ENCODE peak calls at places on chromosomes 4 and X, in eight cellular contexts. H is dorsolateral prefrontal cortex, N is cardiac muscle cell, G is HCT116, A is right atrium auricular region, J is neural progenitor cell, R is hepatocyte, Q is lower leg skin. P is an unnamed sample.

GRCh38 chr4:2936773-2937145 is 26.4 kb downstream of the NOP14 start:
- DNase-seq in H (peak), N (no peak), G (no peak), A (no peak), J (no peak), R (peak), Q (no peak), P (no peak)

GRCh38 chrX:107571296-107571998 is 56.9 kb upstream of the PRPS1 start:
- DNase-seq in H (peak), N (no peak), G (peak), A (no peak), J (no peak), R (peak), Q (no peak), P (no peak)

GRCh38 chrX:124194903-124195302 is 137.6 kb upstream of the TEX13D start:
- DNase-seq in H (no peak), N (no peak), G (no peak), A (no peak), J (no peak), R (no peak), Q (no peak), P (no peak)

GRCh38 chr4:176339936-176340761 is 20.4 kb downstream of the SPCS3 start:
- DNase-seq in H (no peak), N (no peak), G (no peak), A (no peak), J (no peak), R (no peak), Q (no peak), P (no peak)

GRCh38 chr4:7581477-7581876 is 146.7 kb upstream of the PSAPL1 start:
- DNase-seq in H (no peak), N (peak), G (no peak), A (no peak), J (peak), R (peak), Q (no peak), P (no peak)

GRCh38 chr4:62709618-62710252 is 1509.6 kb downstream of the ADGRL3 start:
- DNase-seq in H (no peak), N (peak), G (no peak), A (no peak), J (peak), R (peak), Q (no peak), P (no peak)

GRCh38 chr4:8331567-8331955 is 62.0 kb downstream of the HTRA3 start:
- DNase-seq in H (peak), N (no peak), G (no peak), A (no peak), J (no peak), R (no peak), Q (no peak), P (no peak)

GRCh38 chr4:118352843-118353373 is at the start of gene PRSS12:
- DNase-seq in H (no peak), N (peak), G (peak), A (no peak), J (peak), R (peak), Q (peak), P (peak)

GRCh38 chrX:149881081-149881711 is at the start of gene MAGEA8:
- DNase-seq in H (no peak), N (no peak), G (no peak), A (no peak), J (peak), R (no peak), Q (no peak), P (no peak)

GRCh38 chr4:120691536-120691935 is 231.0 kb downstream of the PRDM5 start:
- DNase-seq in H (no peak), N (no peak), G (no peak), A (no peak), J (no peak), R (no peak), Q (no peak), P (no peak)

GRCh38 chr4:174358823-174359222 is 75.1 kb downstream of the CEP44 start:
- DNase-seq in H (no peak), N (no peak), G (peak), A (no peak), J (no peak), R (no peak), Q (no peak), P (no peak)

GRCh38 chr4:10582059-10582686 is 102.4 kb downstream of the CLNK start:
- DNase-seq in H (peak), N (peak), G (peak), A (peak), J (peak), R (peak), Q (peak), P (no peak)

GRCh38 chrX:137428777-137429564 is 137.0 kb upstream of the ZIC3 start:
- DNase-seq in H (no peak), N (peak), G (no peak), A (no peak), J (peak), R (no peak), Q (no peak), P (no peak)

GRCh38 chrX:20530319-20530979 is 263.7 kb upstream of the RPS6KA3 start:
- DNase-seq in H (peak), N (peak), G (peak), A (peak), J (peak), R (peak), Q (peak), P (no peak)

GRCh38 chr4:57943672-57944071 is 833.5 kb upstream of the IGFBP7 start:
- DNase-seq in H (no peak), N (no peak), G (no peak), A (no peak), J (no peak), R (no peak), Q (no peak), P (no peak)

GRCh38 chrX:149185087-149185486 is 320.0 kb downstream of the IDS start:
- DNase-seq in H (no peak), N (no peak), G (no peak), A (no peak), J (no peak), R (no peak), Q (no peak), P (no peak)

GRCh38 chr4:67122029-67122428 is 423.3 kb downstream of the CENPC start:
- DNase-seq in H (no peak), N (peak), G (no peak), A (no peak), J (peak), R (peak), Q (no peak), P (no peak)

GRCh38 chrX:153732406-153732805 is 7.8 kb downstream of the ABCD1 start:
- DNase-seq in H (no peak), N (no peak), G (no peak), A (no peak), J (no peak), R (no peak), Q (no peak), P (peak)

GRCh38 chr4:147201016-147201415 is 255.4 kb upstream of the TTC29 start:
- DNase-seq in H (no peak), N (no peak), G (no peak), A (no peak), J (no peak), R (no peak), Q (no peak), P (no peak)

GRCh38 chr4:101252721-101253120 is 94.6 kb downstream of the PPP3CA start:
- DNase-seq in H (no peak), N (peak), G (no peak), A (no peak), J (no peak), R (no peak), Q (no peak), P (no peak)

GRCh38 chr4:54063737-54064316 is 578 bp downstream of the CHIC2 start:
- DNase-seq in H (no peak), N (peak), G (no peak), A (no peak), J (peak), R (peak), Q (peak), P (peak)

GRCh38 chr4:57154191-57154590 is 44.0 kb upstream of the IGFBP7 start:
- DNase-seq in H (no peak), N (no peak), G (no peak), A (no peak), J (peak), R (no peak), Q (no peak), P (no peak)

GRCh38 chr4:125140966-125141495 is 173.7 kb upstream of the FAT4 start:
- DNase-seq in H (no peak), N (no peak), G (no peak), A (no peak), J (no peak), R (no peak), Q (no peak), P (no peak)

GRCh38 chr4:14130551-14130950 is 503.0 kb upstream of the BOD1L1 start:
- DNase-seq in H (no peak), N (no peak), G (no peak), A (no peak), J (no peak), R (no peak), Q (no peak), P (no peak)

GRCh38 chrX:68462653-68463052 is 29.4 kb upstream of the OPHN1 start:
- DNase-seq in H (no peak), N (peak), G (peak), A (no peak), J (peak), R (peak), Q (no peak), P (no peak)

GRCh38 chrX:39899876-39900787 is 197.6 kb downstream of the BCOR start:
- DNase-seq in H (no peak), N (no peak), G (no peak), A (no peak), J (no peak), R (no peak), Q (no peak), P (no peak)

GRCh38 chrX:47226071-47226470 is 6.7 kb upstream of the USP11 start:
- DNase-seq in H (no peak), N (no peak), G (no peak), A (no peak), J (no peak), R (no peak), Q (no peak), P (no peak)

DNA sequence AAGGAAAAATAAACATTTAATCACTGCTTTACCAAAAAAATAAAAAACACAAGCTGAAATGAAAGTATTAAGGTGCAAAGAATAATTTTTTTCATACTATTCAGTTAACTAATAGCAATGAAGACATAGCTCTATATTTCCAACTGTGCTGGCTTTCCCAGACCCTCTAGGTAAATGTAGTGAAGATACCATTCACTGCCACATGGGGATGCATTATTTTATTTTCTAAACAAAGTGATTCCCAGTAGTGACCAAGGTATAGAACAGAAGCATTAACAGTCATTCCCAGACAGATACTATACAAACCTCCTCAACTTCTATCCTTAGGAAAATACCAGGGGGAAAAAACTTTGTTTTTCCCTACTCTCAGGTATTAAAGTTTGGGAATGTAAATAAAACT is 39.4 kb downstream of the ANTXR2 start:
- DNase-seq in H (no peak), N (no peak), G (no peak), A (no peak), J (no peak), R (no peak), Q (no peak), P (no peak)
- TF ChIP-seq CTCF in H (no peak), N (peak), G (peak), A (no peak), J (peak), R (no peak), Q (no peak), P (no peak)

DNA sequence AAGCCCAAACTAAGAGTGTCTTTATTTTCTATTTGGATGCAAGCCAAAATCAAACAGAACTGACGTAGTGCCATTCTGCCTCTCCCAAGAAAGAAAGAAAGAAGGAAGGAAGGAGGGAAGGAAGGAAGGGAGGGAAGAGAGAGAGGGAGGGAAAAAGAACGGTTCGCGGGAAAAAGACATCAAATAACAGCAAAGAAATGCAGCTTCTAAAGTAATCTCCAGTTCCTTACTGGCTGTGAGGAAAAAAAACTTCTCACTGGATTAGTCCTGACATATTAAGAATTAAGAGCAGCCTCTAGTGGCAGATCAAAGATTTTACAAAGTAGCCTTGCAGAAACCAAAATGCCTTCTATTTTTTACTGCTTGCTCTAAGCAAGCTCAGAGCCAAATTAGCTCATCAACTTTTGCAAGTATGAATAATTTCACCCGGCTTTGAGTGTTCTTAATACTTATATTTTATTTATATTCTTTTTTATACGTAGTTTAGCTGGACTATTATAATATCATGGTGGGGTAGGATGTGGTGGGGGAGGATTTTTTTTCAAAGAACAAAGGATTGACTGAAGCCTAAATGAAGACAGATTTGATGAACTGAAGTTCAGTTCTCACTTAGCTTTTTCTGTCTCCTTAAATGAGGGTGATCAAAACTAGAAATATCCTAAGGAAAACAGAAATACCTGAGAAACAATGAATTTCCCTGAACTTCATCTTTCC is 36.6 kb downstream of the PITX2 start:
- DNase-seq in H (no peak), N (peak), G (peak), A (no peak), J (peak), R (peak), Q (no peak), P (no peak)
- TF ChIP-seq CTCF in H (peak), N (peak), G (peak), A (peak), J (peak), R (peak), Q (no peak), P (no peak)

DNA sequence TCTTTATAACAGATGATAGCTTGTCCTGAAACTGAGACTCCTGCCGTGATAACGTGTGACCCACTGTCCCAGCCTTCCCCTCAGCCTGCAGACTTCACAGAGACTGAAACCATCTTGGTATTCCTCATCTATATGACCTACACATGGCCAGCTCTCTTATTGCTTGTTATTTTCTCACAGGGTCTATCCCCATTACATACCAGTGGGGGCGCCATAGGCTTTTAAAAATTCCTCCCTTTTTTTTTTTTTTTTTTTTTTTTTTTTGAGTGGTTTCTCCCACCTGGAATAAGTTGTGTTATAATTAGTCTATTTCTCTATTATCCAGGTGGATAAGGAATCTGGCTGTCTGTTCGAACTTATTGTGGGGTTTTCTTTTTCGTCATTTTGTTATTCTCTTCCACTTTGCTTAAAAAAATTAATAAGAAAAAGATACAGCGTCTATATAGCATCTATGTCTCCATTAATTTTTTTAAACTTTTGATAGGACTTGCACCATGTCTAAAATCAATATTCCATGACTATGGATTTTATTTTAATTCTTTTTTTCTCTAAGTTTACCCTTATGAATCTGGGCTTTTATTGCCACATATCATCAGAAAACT is 47.2 kb downstream of the GYG2 start:
- DNase-seq in H (no peak), N (no peak), G (no peak), A (peak), J (peak), R (peak), Q (no peak), P (no peak)
- TF ChIP-seq CTCF in H (no peak), N (peak), G (peak), A (no peak), J (peak), R (peak), Q (no peak), P (peak)

GRCh38 chrX:41084360-41085104 is 713 bp upstream of the USP9X start:
- DNase-seq in H (peak), N (peak), G (peak), A (peak), J (peak), R (peak), Q (peak), P (peak)
- TF ChIP-seq CTCF in H (peak), N (no peak), G (no peak), A (no peak), J (no peak), R (no peak), Q (no peak), P (no peak)

GRCh38 chr4:184248216-184248615 is 30.5 kb upstream of the ENPP6 start:
- DNase-seq in H (no peak), N (no peak), G (no peak), A (no peak), J (no peak), R (no peak), Q (no peak), P (no peak)

GRCh38 chr4:184253072-184253420 is 35.4 kb upstream of the ENPP6 start:
- DNase-seq in H (no peak), N (no peak), G (no peak), A (no peak), J (no peak), R (no peak), Q (no peak), P (no peak)

GRCh38 chr4:184251680-184252000 is 34.0 kb upstream of the ENPP6 start:
- DNase-seq in H (no peak), N (no peak), G (no peak), A (no peak), J (no peak), R (no peak), Q (no peak), P (no peak)

GRCh38 chr4:184252136-184253071 is 34.7 kb upstream of the ENPP6 start:
- DNase-seq in H (no peak), N (no peak), G (no peak), A (no peak), J (no peak), R (no peak), Q (no peak), P (no peak)

GRCh38 chr4:184250795-184251679 is 33.4 kb upstream of the ENPP6 start:
- DNase-seq in H (no peak), N (peak), G (peak), A (no peak), J (peak), R (peak), Q (no peak), P (no peak)
- TF ChIP-seq CTCF in H (peak), N (peak), G (peak), A (peak), J (peak), R (peak), Q (no peak), P (peak)

DNA sequence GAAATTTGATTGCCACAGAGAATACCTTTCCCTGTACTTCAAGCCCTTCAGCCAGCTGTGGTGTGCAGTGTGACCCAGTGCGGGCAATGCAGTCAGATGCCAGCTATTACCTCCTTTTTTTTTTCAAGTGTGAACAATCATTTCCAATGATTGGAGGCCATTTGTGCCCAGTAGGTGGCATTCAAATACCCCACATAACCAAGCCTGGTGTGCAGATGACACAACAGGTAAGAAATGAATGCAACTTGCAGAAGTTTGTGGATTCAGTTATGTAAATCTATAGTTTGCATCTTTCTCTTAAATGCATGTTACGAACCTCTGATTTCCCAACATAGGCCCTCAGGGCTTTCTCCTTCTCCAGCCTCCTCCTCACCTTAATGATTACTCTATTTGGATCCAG is 98.0 kb downstream of the CLCN4 start:
- DNase-seq in H (no peak), N (no peak), G (no peak), A (no peak), J (no peak), R (no peak), Q (no peak), P (no peak)
- TF ChIP-seq CTCF in H (peak), N (no peak), G (peak), A (no peak), J (peak), R (no peak), Q (no peak), P (no peak)

DNA sequence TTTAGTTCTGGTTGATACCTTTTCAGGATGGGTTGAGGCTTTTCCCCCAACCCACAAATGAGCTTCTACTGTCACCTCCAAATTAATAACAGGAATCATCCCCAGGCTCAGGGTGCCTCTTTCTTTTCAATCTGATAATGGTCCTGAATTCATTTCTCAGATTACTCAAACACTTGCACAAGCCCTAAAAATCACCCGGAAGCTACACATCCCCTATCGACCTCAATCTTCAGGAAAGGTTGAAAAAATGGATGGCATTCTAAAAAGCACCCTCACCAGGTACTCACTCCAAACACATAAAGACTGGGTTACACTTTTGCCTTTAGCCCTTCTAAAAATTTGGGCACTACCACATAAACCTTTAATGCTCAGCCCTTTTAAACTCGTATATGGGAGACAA is 79.9 kb downstream of the COQ2 start:
- DNase-seq in H (no peak), N (no peak), G (no peak), A (no peak), J (no peak), R (no peak), Q (no peak), P (no peak)
- TF ChIP-seq CTCF in H (no peak), N (no peak), G (no peak), A (no peak), J (no peak), R (no peak), Q (no peak), P (no peak)

GRCh38 chr4:340011-340410 is 2.4 kb downstream of the ZNF141 start:
- DNase-seq in H (no peak), N (no peak), G (no peak), A (no peak), J (peak), R (no peak), Q (no peak), P (no peak)
- TF ChIP-seq CTCF in H (peak), N (peak), G (no peak), A (peak), J (peak), R (no peak), Q (no peak), P (no peak)